ENCODE peak calls at places on chromosomes 4 and X, in nine cellular contexts. One of them, this sample, is unnamed. For H3K36me3, the result is how much of the 10 kb centered on the place peaks cover.

GRCh38 chrX:111784667-111785066 is 91.3 kb upstream of the TRPC5OS start:
- DNase-seq in OCI-LY7: no peak
- DNase-seq in neural progenitor cell: no peak
- DNase-seq in heart left ventricle: no peak
- DNase-seq in right lobe of liver: no peak
- DNase-seq in CD8-positive, alpha-beta T cell: no peak
- DNase-seq in body of pancreas: no peak
- DNase-seq in lung: no peak
- DNase-seq in cardiac muscle cell: no peak
- DNase-seq in this sample: no peak

GRCh38 chr4:88335092-88335665 is 43.5 kb upstream of the HERC6 start:
- DNase-seq in body of pancreas: peak
- DNase-seq in OCI-LY7: no peak
- DNase-seq in lung: no peak
- DNase-seq in heart left ventricle: no peak
- DNase-seq in neural progenitor cell: peak
- DNase-seq in right lobe of liver: no peak
- DNase-seq in cardiac muscle cell: peak
- DNase-seq in CD8-positive, alpha-beta T cell: no peak
- DNase-seq in this sample: no peak

GRCh38 chr4:89299153-89299789 is 8.3 kb downstream of the GPRIN3 start:
- DNase-seq in neural progenitor cell: no peak
- DNase-seq in OCI-LY7: peak
- DNase-seq in heart left ventricle: no peak
- DNase-seq in body of pancreas: peak
- DNase-seq in lung: no peak
- DNase-seq in cardiac muscle cell: no peak
- DNase-seq in CD8-positive, alpha-beta T cell: no peak
- DNase-seq in right lobe of liver: no peak
- DNase-seq in this sample: no peak

GRCh38 chr4:41359069-41359769 is 102.5 kb downstream of the UCHL1 start:
- DNase-seq in right lobe of liver: peak
- DNase-seq in heart left ventricle: no peak
- DNase-seq in neural progenitor cell: peak
- DNase-seq in cardiac muscle cell: no peak
- DNase-seq in body of pancreas: peak
- DNase-seq in CD8-positive, alpha-beta T cell: no peak
- DNase-seq in lung: peak
- DNase-seq in OCI-LY7: no peak
- DNase-seq in this sample: no peak

GRCh38 chr4:16056681-16057400 is 27.0 kb downstream of the PROM1 start:
- DNase-seq in cardiac muscle cell: no peak
- DNase-seq in heart left ventricle: peak
- DNase-seq in lung: no peak
- DNase-seq in body of pancreas: peak
- DNase-seq in OCI-LY7: no peak
- DNase-seq in right lobe of liver: no peak
- DNase-seq in CD8-positive, alpha-beta T cell: no peak
- DNase-seq in neural progenitor cell: peak
- DNase-seq in this sample: no peak

GRCh38 chrX:23811135-23811781 is 28.3 kb downstream of the SAT1 start:
- DNase-seq in right lobe of liver: no peak
- DNase-seq in body of pancreas: no peak
- DNase-seq in lung: no peak
- DNase-seq in OCI-LY7: no peak
- DNase-seq in neural progenitor cell: no peak
- DNase-seq in cardiac muscle cell: no peak
- DNase-seq in CD8-positive, alpha-beta T cell: no peak
- DNase-seq in heart left ventricle: no peak
- DNase-seq in this sample: no peak

GRCh38 chrX:136159615-136160025 is 12.3 kb downstream of the FHL1 start:
- DNase-seq in right lobe of liver: peak
- DNase-seq in lung: no peak
- DNase-seq in neural progenitor cell: no peak
- DNase-seq in CD8-positive, alpha-beta T cell: no peak
- DNase-seq in heart left ventricle: no peak
- DNase-seq in body of pancreas: no peak
- DNase-seq in OCI-LY7: no peak
- DNase-seq in cardiac muscle cell: no peak
- DNase-seq in this sample: no peak

GRCh38 chr4:81732980-81733379 is 261.3 kb upstream of the RASGEF1B start:
- DNase-seq in lung: no peak
- DNase-seq in OCI-LY7: no peak
- DNase-seq in cardiac muscle cell: no peak
- DNase-seq in CD8-positive, alpha-beta T cell: no peak
- DNase-seq in heart left ventricle: no peak
- DNase-seq in right lobe of liver: no peak
- DNase-seq in body of pancreas: no peak
- DNase-seq in neural progenitor cell: no peak
- DNase-seq in this sample: no peak

GRCh38 chrX:149504226-149504914 is 736 bp downstream of the IDS start:
- DNase-seq in OCI-LY7: peak
- DNase-seq in lung: no peak
- DNase-seq in heart left ventricle: no peak
- DNase-seq in CD8-positive, alpha-beta T cell: peak
- DNase-seq in right lobe of liver: peak
- DNase-seq in body of pancreas: no peak
- DNase-seq in cardiac muscle cell: no peak
- DNase-seq in neural progenitor cell: peak
- DNase-seq in this sample: peak

GRCh38 chrX:17580529-17581155 is 156.7 kb upstream of the SCML1 start:
- DNase-seq in right lobe of liver: no peak
- DNase-seq in lung: no peak
- DNase-seq in cardiac muscle cell: peak
- DNase-seq in neural progenitor cell: no peak
- DNase-seq in body of pancreas: no peak
- DNase-seq in CD8-positive, alpha-beta T cell: no peak
- DNase-seq in heart left ventricle: no peak
- DNase-seq in OCI-LY7: no peak
- DNase-seq in this sample: no peak

GRCh38 chrX:68571292-68572256 is 72.7 kb downstream of the YIPF6 start:
- DNase-seq in neural progenitor cell: no peak
- DNase-seq in CD8-positive, alpha-beta T cell: no peak
- DNase-seq in heart left ventricle: no peak
- DNase-seq in cardiac muscle cell: peak
- DNase-seq in right lobe of liver: no peak
- DNase-seq in body of pancreas: no peak
- DNase-seq in OCI-LY7: no peak
- DNase-seq in lung: no peak
- DNase-seq in this sample: no peak

DNA sequence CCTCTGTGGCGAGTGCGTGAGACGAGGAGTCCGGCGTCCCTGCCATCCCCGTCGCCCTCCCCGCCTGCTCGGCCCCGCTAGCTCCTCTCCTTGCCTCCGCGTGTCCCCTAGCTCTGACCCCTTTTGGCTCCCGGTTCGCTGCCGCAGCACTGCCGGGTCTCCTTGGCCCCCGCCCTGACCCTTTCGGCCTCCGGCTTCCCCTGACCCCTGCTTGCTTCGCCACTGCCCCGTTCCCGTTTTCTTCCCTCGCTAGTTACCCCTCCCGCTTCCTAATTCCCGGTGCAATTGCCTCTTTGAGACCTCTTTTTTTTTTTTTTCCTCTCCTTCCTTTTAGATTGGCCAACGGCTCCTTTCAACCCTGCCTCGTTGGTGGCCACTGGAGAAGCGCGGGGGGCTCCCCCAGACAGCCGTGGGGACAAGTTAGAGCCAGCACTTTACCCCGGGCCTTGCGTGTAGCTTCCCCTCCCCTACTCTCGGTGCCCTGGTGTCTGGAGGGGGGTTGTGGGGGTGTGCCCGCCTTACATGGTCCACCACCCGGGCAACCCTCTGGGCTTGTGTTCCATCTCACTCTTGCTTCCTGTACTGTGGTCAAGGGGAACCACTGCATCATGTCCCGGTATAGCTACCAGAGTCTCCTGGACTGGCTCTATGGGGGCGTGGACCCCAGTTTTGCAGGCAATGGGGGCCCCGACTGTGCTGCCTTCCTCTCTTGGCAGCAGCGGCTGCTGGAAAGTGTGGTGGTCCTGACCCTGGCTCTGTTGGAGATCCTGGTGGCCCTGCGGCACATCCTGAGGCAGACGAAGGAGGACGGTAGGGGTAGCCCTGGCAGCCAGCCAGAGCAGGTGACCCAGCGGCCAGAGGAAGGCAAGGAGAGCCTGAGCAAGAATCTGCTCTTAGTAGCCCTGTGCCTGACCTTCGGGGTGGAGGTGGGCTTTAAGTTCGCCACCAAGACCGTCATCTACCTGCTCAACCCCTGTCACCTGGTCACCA is 548 bp downstream of the TMEM164 start:
- DNase-seq in right lobe of liver: peak
- DNase-seq in cardiac muscle cell: peak
- DNase-seq in heart left ventricle: peak
- DNase-seq in CD8-positive, alpha-beta T cell: no peak
- DNase-seq in OCI-LY7: no peak
- DNase-seq in lung: no peak
- DNase-seq in body of pancreas: peak
- DNase-seq in neural progenitor cell: no peak
- DNase-seq in this sample: peak
- H3K4me3 ChIP-seq in right lobe of liver: peak
- H3K4me3 ChIP-seq in cardiac muscle cell: peak
- H3K4me3 ChIP-seq in heart left ventricle: peak
- H3K4me3 ChIP-seq in CD8-positive, alpha-beta T cell: peak
- H3K4me3 ChIP-seq in OCI-LY7: peak
- H3K4me3 ChIP-seq in lung: peak
- H3K4me3 ChIP-seq in body of pancreas: peak
- H3K4me3 ChIP-seq in neural progenitor cell: peak
- H3K4me3 ChIP-seq in this sample: peak

GRCh38 chr4:80413096-80413495 is 77.6 kb downstream of the CFAP299 start:
- DNase-seq in heart left ventricle: no peak
- DNase-seq in neural progenitor cell: no peak
- DNase-seq in right lobe of liver: no peak
- DNase-seq in cardiac muscle cell: no peak
- DNase-seq in OCI-LY7: no peak
- DNase-seq in CD8-positive, alpha-beta T cell: no peak
- DNase-seq in lung: no peak
- DNase-seq in body of pancreas: no peak
- DNase-seq in this sample: no peak
- TF ChIP-seq CTCF in heart left ventricle: no peak
- TF ChIP-seq CTCF in neural progenitor cell: no peak
- TF ChIP-seq CTCF in right lobe of liver: no peak
- TF ChIP-seq CTCF in cardiac muscle cell: no peak
- TF ChIP-seq CTCF in OCI-LY7: no peak
- TF ChIP-seq CTCF in CD8-positive, alpha-beta T cell: no peak
- TF ChIP-seq CTCF in lung: no peak
- TF ChIP-seq CTCF in body of pancreas: no peak
- TF ChIP-seq CTCF in this sample: no peak

GRCh38 chr4:2698951-2699505 is 57.1 kb downstream of the TNIP2 start:
- DNase-seq in cardiac muscle cell: no peak
- DNase-seq in OCI-LY7: no peak
- DNase-seq in neural progenitor cell: no peak
- DNase-seq in body of pancreas: no peak
- DNase-seq in right lobe of liver: peak
- DNase-seq in lung: no peak
- DNase-seq in CD8-positive, alpha-beta T cell: no peak
- DNase-seq in heart left ventricle: no peak
- DNase-seq in this sample: no peak

GRCh38 chr4:2697995-2698414 is 58.1 kb downstream of the TNIP2 start:
- DNase-seq in cardiac muscle cell: no peak
- DNase-seq in body of pancreas: no peak
- DNase-seq in neural progenitor cell: no peak
- DNase-seq in right lobe of liver: peak
- DNase-seq in OCI-LY7: no peak
- DNase-seq in heart left ventricle: no peak
- DNase-seq in CD8-positive, alpha-beta T cell: no peak
- DNase-seq in lung: no peak
- DNase-seq in this sample: no peak

GRCh38 chr4:2698504-2698903 is 57.6 kb downstream of the TNIP2 start:
- DNase-seq in cardiac muscle cell: no peak
- DNase-seq in heart left ventricle: no peak
- DNase-seq in lung: no peak
- DNase-seq in body of pancreas: no peak
- DNase-seq in CD8-positive, alpha-beta T cell: no peak
- DNase-seq in right lobe of liver: no peak
- DNase-seq in neural progenitor cell: no peak
- DNase-seq in OCI-LY7: no peak
- DNase-seq in this sample: no peak

GRCh38 chr4:2700031-2700430 is 56.1 kb downstream of the TNIP2 start:
- DNase-seq in OCI-LY7: no peak
- DNase-seq in lung: no peak
- DNase-seq in neural progenitor cell: no peak
- DNase-seq in cardiac muscle cell: no peak
- DNase-seq in heart left ventricle: no peak
- DNase-seq in CD8-positive, alpha-beta T cell: no peak
- DNase-seq in body of pancreas: no peak
- DNase-seq in right lobe of liver: no peak
- DNase-seq in this sample: no peak

DNA sequence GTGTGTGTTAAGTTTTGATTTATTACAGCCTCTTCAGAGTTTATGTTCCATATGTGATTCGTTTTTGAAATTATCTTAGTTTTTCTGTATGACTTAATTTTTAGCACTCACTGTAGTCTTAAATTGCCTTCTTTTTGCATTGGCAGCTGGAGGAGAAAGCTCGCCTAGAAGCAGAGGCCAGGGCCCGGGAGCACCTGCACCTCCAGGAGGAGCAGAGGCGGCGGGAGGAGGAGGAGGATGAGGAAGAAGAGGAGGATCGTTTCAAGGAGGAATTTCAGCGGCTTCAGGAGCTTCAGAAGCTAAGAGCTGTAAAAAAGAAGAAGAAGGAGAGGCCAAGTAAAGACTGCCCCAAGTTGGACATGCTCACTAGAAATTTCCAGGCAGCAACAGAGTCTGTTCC is 56.6 kb downstream of the TNIP2 start:
- DNase-seq in neural progenitor cell: no peak
- DNase-seq in OCI-LY7: no peak
- DNase-seq in heart left ventricle: no peak
- DNase-seq in body of pancreas: no peak
- DNase-seq in CD8-positive, alpha-beta T cell: no peak
- DNase-seq in cardiac muscle cell: no peak
- DNase-seq in lung: no peak
- DNase-seq in right lobe of liver: no peak
- DNase-seq in this sample: no peak
- H3K36me3 ChIP-seq in neural progenitor cell: under half
- H3K36me3 ChIP-seq in OCI-LY7: half or more
- H3K36me3 ChIP-seq in heart left ventricle: under half
- H3K36me3 ChIP-seq in body of pancreas: half or more
- H3K36me3 ChIP-seq in CD8-positive, alpha-beta T cell: half or more
- H3K36me3 ChIP-seq in cardiac muscle cell: half or more
- H3K36me3 ChIP-seq in lung: half or more
- H3K36me3 ChIP-seq in right lobe of liver: under half
- H3K36me3 ChIP-seq in this sample: half or more

GRCh38 chrX:132444936-132445335 is 43.9 kb downstream of the MBNL3 start:
- DNase-seq in cardiac muscle cell: no peak
- DNase-seq in lung: no peak
- DNase-seq in neural progenitor cell: no peak
- DNase-seq in CD8-positive, alpha-beta T cell: no peak
- DNase-seq in body of pancreas: no peak
- DNase-seq in OCI-LY7: no peak
- DNase-seq in heart left ventricle: no peak
- DNase-seq in right lobe of liver: no peak
- DNase-seq in this sample: no peak

GRCh38 chrX:132442674-132443073 is 46.2 kb downstream of the MBNL3 start:
- DNase-seq in heart left ventricle: no peak
- DNase-seq in cardiac muscle cell: peak
- DNase-seq in neural progenitor cell: no peak
- DNase-seq in lung: no peak
- DNase-seq in right lobe of liver: no peak
- DNase-seq in CD8-positive, alpha-beta T cell: no peak
- DNase-seq in OCI-LY7: no peak
- DNase-seq in body of pancreas: no peak
- DNase-seq in this sample: no peak

GRCh38 chrX:132443736-132444135 is 45.1 kb downstream of the MBNL3 start:
- DNase-seq in OCI-LY7: no peak
- DNase-seq in neural progenitor cell: no peak
- DNase-seq in cardiac muscle cell: no peak
- DNase-seq in right lobe of liver: no peak
- DNase-seq in heart left ventricle: no peak
- DNase-seq in lung: no peak
- DNase-seq in CD8-positive, alpha-beta T cell: no peak
- DNase-seq in body of pancreas: no peak
- DNase-seq in this sample: no peak

GRCh38 chrX:132443196-132443595 is 45.6 kb downstream of the MBNL3 start:
- DNase-seq in heart left ventricle: no peak
- DNase-seq in OCI-LY7: no peak
- DNase-seq in neural progenitor cell: no peak
- DNase-seq in body of pancreas: no peak
- DNase-seq in right lobe of liver: no peak
- DNase-seq in lung: no peak
- DNase-seq in CD8-positive, alpha-beta T cell: no peak
- DNase-seq in cardiac muscle cell: no peak
- DNase-seq in this sample: no peak
- H3K4me3 ChIP-seq in heart left ventricle: no peak
- H3K4me3 ChIP-seq in OCI-LY7: no peak
- H3K4me3 ChIP-seq in neural progenitor cell: no peak
- H3K4me3 ChIP-seq in body of pancreas: no peak
- H3K4me3 ChIP-seq in right lobe of liver: no peak
- H3K4me3 ChIP-seq in lung: no peak
- H3K4me3 ChIP-seq in CD8-positive, alpha-beta T cell: no peak
- H3K4me3 ChIP-seq in cardiac muscle cell: no peak
- H3K4me3 ChIP-seq in this sample: no peak

This sample was measured in transverse colon.